ENCODE peak calls at places on chromosomes 4 and X, in six cellular contexts. One of them, this sample, is unnamed.
A peak's percentile ranks its signal among the peaks of the same experiment; 100 is the strongest.

GRCh38 chr4:17066972-17067371 is 168.5 kb upstream of the LDB2 start:
- DNase-seq in Panc1: no peak
- DNase-seq in GM06990: no peak
- DNase-seq in brain microvascular endothelial cell: peak; percentile 90
- DNase-seq in tibial artery: peak; percentile 69
- DNase-seq in transverse colon: no peak
- DNase-seq in this sample: peak; percentile 67

GRCh38 chr4:38162240-38162784 is 202.1 kb downstream of the PTTG2 start:
- DNase-seq in Panc1: no peak
- DNase-seq in GM06990: no peak
- DNase-seq in brain microvascular endothelial cell: peak; percentile 67
- DNase-seq in tibial artery: no peak
- DNase-seq in transverse colon: no peak
- DNase-seq in this sample: no peak

GRCh38 chrX:70174754-70175153 is 2.5 kb upstream of the DGAT2L6 start:
- DNase-seq in Panc1: no peak
- DNase-seq in GM06990: no peak
- DNase-seq in brain microvascular endothelial cell: no peak
- DNase-seq in tibial artery: no peak
- DNase-seq in transverse colon: no peak
- DNase-seq in this sample: no peak

GRCh38 chr4:145196747-145197146 is 16.4 kb upstream of the OTUD4 start:
- DNase-seq in Panc1: no peak
- DNase-seq in GM06990: no peak
- DNase-seq in brain microvascular endothelial cell: no peak
- DNase-seq in tibial artery: no peak
- DNase-seq in transverse colon: no peak
- DNase-seq in this sample: no peak

GRCh38 chr4:88706574-88706973 is 8.9 kb upstream of the NAP1L5 start:
- DNase-seq in Panc1: no peak
- DNase-seq in GM06990: no peak
- DNase-seq in brain microvascular endothelial cell: peak; percentile 62
- DNase-seq in tibial artery: peak; percentile 80
- DNase-seq in transverse colon: no peak
- DNase-seq in this sample: no peak

GRCh38 chr4:13059015-13059414 is 425.1 kb downstream of the RAB28 start:
- DNase-seq in Panc1: no peak
- DNase-seq in GM06990: no peak
- DNase-seq in brain microvascular endothelial cell: no peak
- DNase-seq in tibial artery: no peak
- DNase-seq in transverse colon: no peak
- DNase-seq in this sample: no peak

GRCh38 chr4:144480068-144480467 is 165.9 kb upstream of the HHIP start:
- DNase-seq in Panc1: no peak
- DNase-seq in GM06990: no peak
- DNase-seq in brain microvascular endothelial cell: no peak
- DNase-seq in tibial artery: no peak
- DNase-seq in transverse colon: no peak
- DNase-seq in this sample: no peak

GRCh38 chr4:108763226-108763593 is 357 bp upstream of the ETNPPL start:
- DNase-seq in Panc1: no peak
- DNase-seq in GM06990: no peak
- DNase-seq in brain microvascular endothelial cell: no peak
- DNase-seq in tibial artery: no peak
- DNase-seq in transverse colon: no peak
- DNase-seq in this sample: no peak

GRCh38 chr4:157265281-157265680 is 44.8 kb downstream of the GRIA2 start:
- DNase-seq in Panc1: no peak
- DNase-seq in GM06990: no peak
- DNase-seq in brain microvascular endothelial cell: peak; percentile 11
- DNase-seq in tibial artery: no peak
- DNase-seq in transverse colon: no peak
- DNase-seq in this sample: no peak

GRCh38 chr4:152382057-152382785 is 153.7 kb downstream of the FBXW7 start:
- DNase-seq in Panc1: no peak
- DNase-seq in GM06990: no peak
- DNase-seq in brain microvascular endothelial cell: no peak
- DNase-seq in tibial artery: no peak
- DNase-seq in transverse colon: no peak
- DNase-seq in this sample: no peak

GRCh38 chr4:173536808-173537429 is 6.9 kb upstream of the HAND2 start:
- DNase-seq in Panc1: no peak
- DNase-seq in GM06990: no peak
- DNase-seq in brain microvascular endothelial cell: no peak
- DNase-seq in tibial artery: no peak
- DNase-seq in transverse colon: no peak
- DNase-seq in this sample: no peak
- TF ChIP-seq CTCF in Panc1: peak; percentile 43
- TF ChIP-seq CTCF in GM06990: peak; percentile 5
- TF ChIP-seq CTCF in brain microvascular endothelial cell: peak; percentile 58
- TF ChIP-seq CTCF in tibial artery: no peak
- TF ChIP-seq CTCF in transverse colon: no peak
- TF ChIP-seq CTCF in this sample: no peak

GRCh38 chrX:153457827-153458466 is 12.1 kb upstream of the TREX2 start:
- DNase-seq in Panc1: no peak
- DNase-seq in GM06990: no peak
- DNase-seq in brain microvascular endothelial cell: no peak
- DNase-seq in tibial artery: no peak
- DNase-seq in transverse colon: no peak
- DNase-seq in this sample: no peak

GRCh38 chrX:153462291-153462690 is 8.1 kb downstream of the HAUS7 start:
- DNase-seq in Panc1: no peak
- DNase-seq in GM06990: no peak
- DNase-seq in brain microvascular endothelial cell: no peak
- DNase-seq in tibial artery: no peak
- DNase-seq in transverse colon: no peak
- DNase-seq in this sample: no peak

GRCh38 chrX:153460826-153461225 is 9.6 kb downstream of the HAUS7 start:
- DNase-seq in Panc1: no peak
- DNase-seq in GM06990: peak; percentile 38
- DNase-seq in brain microvascular endothelial cell: no peak
- DNase-seq in tibial artery: no peak
- DNase-seq in transverse colon: peak; percentile 31
- DNase-seq in this sample: no peak

GRCh38 chrX:153457136-153457825 is 11.4 kb upstream of the TREX2 start:
- DNase-seq in Panc1: no peak
- DNase-seq in GM06990: no peak
- DNase-seq in brain microvascular endothelial cell: no peak
- DNase-seq in tibial artery: no peak
- DNase-seq in transverse colon: no peak
- DNase-seq in this sample: no peak

GRCh38 chrX:153459976-153460375 is 10.4 kb downstream of the HAUS7 start:
- DNase-seq in Panc1: no peak
- DNase-seq in GM06990: no peak
- DNase-seq in brain microvascular endothelial cell: peak; percentile 50
- DNase-seq in tibial artery: no peak
- DNase-seq in transverse colon: no peak
- DNase-seq in this sample: no peak
- H3K36me3 ChIP-seq in Panc1: no peaks in the 10 kb centered on the region
- H3K36me3 ChIP-seq in GM06990: peaks cover under 1% of the 10 kb centered on the region
- H3K36me3 ChIP-seq in brain microvascular endothelial cell: no peaks in the 10 kb centered on the region
- H3K36me3 ChIP-seq in tibial artery: peaks cover 29% of the 10 kb centered on the region
- H3K36me3 ChIP-seq in transverse colon: no peaks in the 10 kb centered on the region
- H3K36me3 ChIP-seq in this sample: peaks cover 6% of the 10 kb centered on the region

DNA sequence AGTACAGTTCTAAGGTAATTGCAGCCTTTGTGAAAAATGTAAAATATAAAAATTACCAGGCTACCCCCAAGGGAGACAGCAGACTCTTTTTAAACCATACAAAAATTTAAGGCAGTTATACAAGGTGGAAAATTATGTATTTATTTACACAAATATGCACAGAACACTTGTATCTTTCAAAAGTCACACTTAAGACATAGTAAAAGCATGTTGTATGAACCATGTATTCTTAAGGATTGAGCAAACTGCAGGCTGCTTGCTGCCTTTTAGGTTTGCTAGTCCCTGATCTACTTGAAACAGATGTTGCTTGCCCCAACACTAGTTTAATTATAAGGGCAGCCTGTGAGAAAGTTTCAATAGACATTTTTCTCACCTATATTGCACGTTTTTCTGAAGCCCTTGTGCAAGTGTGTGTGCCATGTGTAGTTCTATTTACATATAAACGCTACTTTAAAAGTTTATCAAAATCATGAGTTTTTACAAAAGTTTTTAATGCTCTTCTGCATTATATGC is 72.8 kb downstream of the PRSS12 start:
- DNase-seq in Panc1: no peak
- DNase-seq in GM06990: no peak
- DNase-seq in brain microvascular endothelial cell: no peak
- DNase-seq in tibial artery: no peak
- DNase-seq in transverse colon: no peak
- DNase-seq in this sample: no peak
- H3K4me3 ChIP-seq in Panc1: peak overlapping the region; percentile 97
- H3K4me3 ChIP-seq in GM06990: peak overlapping the region; percentile 87
- H3K4me3 ChIP-seq in brain microvascular endothelial cell: peak overlapping the region; percentile 79
- H3K4me3 ChIP-seq in tibial artery: peak overlapping the region; percentile 79
- H3K4me3 ChIP-seq in transverse colon: peak overlapping the region; percentile 57
- H3K4me3 ChIP-seq in this sample: peak overlapping the region; percentile 83

DNA sequence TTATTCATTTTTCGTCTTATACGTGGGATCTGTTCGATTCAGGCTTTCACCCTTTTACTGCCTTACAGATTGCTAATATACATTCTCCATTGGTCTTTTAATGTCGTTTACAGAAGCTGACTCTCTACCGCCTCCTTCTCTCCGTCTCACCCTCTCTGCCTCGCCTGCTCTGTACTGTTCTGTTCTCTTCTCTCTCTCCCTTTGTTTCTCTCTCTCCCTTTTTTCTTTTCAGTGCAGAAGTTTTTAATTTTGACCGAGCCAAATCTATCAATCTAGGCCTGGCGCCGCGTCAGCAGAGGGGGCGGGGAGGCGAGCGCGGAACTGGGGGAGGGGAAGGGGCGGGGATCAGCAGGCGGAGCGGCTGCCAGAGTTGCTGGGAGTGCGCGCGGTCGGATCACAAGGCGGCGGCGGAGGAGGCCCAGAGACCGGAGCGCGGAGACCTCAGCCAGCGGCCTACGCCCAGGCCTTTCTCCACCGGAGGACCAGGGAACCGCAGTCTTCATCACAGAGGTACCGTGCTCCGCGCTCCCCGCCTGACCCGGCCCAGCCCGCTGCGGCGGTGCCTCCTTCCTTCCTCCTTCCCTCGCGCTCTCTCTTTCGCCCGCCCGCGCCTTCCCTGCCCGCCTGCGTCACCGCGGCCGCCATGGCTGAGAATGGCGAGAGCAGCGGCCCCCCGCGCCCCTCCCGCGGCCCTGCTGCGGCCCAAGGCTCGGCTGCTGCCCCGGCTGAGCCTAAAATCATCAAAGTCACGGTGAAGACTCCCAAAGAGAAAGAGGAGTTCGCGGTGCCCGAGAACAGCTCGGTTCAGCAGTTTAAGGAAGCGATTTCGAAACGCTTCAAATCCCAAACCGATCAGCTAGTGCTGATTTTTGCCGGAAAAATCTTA is at the start of gene UBQLN2:
- DNase-seq in Panc1: no peak
- DNase-seq in GM06990: peak; percentile 84
- DNase-seq in brain microvascular endothelial cell: peak; percentile 62
- DNase-seq in tibial artery: peak; percentile 87
- DNase-seq in transverse colon: peak; percentile 85
- DNase-seq in this sample: no peak
- TF ChIP-seq CTCF in Panc1: peak; percentile 27
- TF ChIP-seq CTCF in GM06990: peak; percentile 6
- TF ChIP-seq CTCF in brain microvascular endothelial cell: peak; percentile 52
- TF ChIP-seq CTCF in tibial artery: no peak
- TF ChIP-seq CTCF in transverse colon: no peak
- TF ChIP-seq CTCF in this sample: peak; percentile 33

GRCh38 chr4:3518511-3518880 is 13.7 kb downstream of the LRPAP1 start:
- DNase-seq in Panc1: no peak
- DNase-seq in GM06990: no peak
- DNase-seq in brain microvascular endothelial cell: no peak
- DNase-seq in tibial artery: peak; percentile 60
- DNase-seq in transverse colon: peak; percentile 4
- DNase-seq in this sample: no peak

GRCh38 chr4:3515646-3516045 is 16.6 kb downstream of the LRPAP1 start:
- DNase-seq in Panc1: no peak
- DNase-seq in GM06990: no peak
- DNase-seq in brain microvascular endothelial cell: no peak
- DNase-seq in tibial artery: no peak
- DNase-seq in transverse colon: no peak
- DNase-seq in this sample: no peak

GRCh38 chr4:3516061-3516835 is 16.0 kb downstream of the LRPAP1 start:
- DNase-seq in Panc1: no peak
- DNase-seq in GM06990: no peak
- DNase-seq in brain microvascular endothelial cell: no peak
- DNase-seq in tibial artery: no peak
- DNase-seq in transverse colon: no peak
- DNase-seq in this sample: no peak

GRCh38 chr4:3517731-3518510 is 14.3 kb downstream of the LRPAP1 start:
- DNase-seq in Panc1: no peak
- DNase-seq in GM06990: no peak
- DNase-seq in brain microvascular endothelial cell: no peak
- DNase-seq in tibial artery: peak; percentile 63
- DNase-seq in transverse colon: no peak
- DNase-seq in this sample: no peak

DNA sequence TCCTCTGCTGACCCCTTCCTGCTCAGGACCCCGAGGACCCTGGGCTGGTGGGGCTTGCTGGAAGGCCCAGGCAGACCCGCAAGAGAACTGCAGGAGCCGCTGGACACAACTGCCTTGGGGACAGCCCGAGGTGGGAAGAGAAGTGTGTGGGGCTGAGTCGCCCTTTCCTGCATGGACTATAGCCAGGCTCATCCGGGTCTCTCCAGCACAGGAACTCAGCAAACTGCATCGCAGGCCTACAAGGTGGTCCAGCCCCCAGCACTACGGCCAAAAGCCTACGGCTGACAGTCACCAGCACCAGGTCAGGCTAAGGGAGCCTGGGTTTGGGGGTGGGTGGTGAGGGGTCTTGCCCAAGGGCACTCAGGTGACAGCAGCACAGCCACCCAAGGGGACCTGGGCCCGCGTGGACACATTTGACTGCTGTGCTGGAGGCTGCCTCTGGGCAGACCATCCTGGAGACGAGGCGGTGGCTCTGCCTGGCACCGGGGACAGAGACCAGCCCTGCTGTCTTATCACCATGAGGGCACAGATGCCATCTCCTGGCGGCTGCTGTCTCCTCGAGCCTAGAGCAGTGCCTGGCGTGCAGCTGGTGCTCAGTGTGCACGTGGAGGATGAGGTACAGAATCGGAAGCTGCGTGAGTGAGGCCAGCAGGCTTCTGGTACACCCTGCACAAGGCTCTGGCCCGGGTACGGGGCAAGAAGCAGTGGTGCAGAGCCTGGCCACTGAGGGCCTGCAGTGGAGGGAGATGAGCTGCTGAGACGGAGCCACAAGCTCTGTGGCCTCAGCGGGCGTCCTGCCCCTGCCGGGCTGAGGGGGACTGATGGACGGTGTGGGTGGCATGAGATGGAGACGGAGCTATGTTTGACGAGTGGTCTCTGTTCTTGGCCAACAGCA is 15.1 kb downstream of the LRPAP1 start:
- DNase-seq in Panc1: no peak
- DNase-seq in GM06990: no peak
- DNase-seq in brain microvascular endothelial cell: no peak
- DNase-seq in tibial artery: peak; percentile 61
- DNase-seq in transverse colon: no peak
- DNase-seq in this sample: no peak
- H3K36me3 ChIP-seq in Panc1: no peaks in the 10 kb centered on the region
- H3K36me3 ChIP-seq in GM06990: peaks cover 53% of the 10 kb centered on the region
- H3K36me3 ChIP-seq in brain microvascular endothelial cell: peaks cover 68% of the 10 kb centered on the region
- H3K36me3 ChIP-seq in tibial artery: peaks cover 99% of the 10 kb centered on the region
- H3K36me3 ChIP-seq in transverse colon: peaks cover 77% of the 10 kb centered on the region
- H3K36me3 ChIP-seq in this sample: peaks cover 61% of the 10 kb centered on the region

This sample was measured in BJ.